ENCODE peak calls at places on chromosomes 7 and 10, in five cellular contexts. K, C, O, S and Y are unnamed samples.

GRCh38 chr10:126519188-126519587 is 130.9 kb upstream of the ADAM12 start:
- DNase-seq in K (no peak), C (no peak), O (no peak), S (no peak), Y (no peak)

GRCh38 chr7:31373337-31374289 is 33.1 kb upstream of the NEUROD6 start:
- DNase-seq in K (peak), C (peak), O (no peak), S (peak), Y (peak)

GRCh38 chr7:133512560-133512959 is 259.7 kb downstream of the EXOC4 start:
- DNase-seq in K (no peak), C (no peak), O (no peak), S (no peak), Y (no peak)

GRCh38 chr10:79390551-79391229 is 43.4 kb downstream of the PPIF start:
- DNase-seq in K (peak), C (no peak), O (no peak), S (no peak), Y (no peak)

GRCh38 chr7:80637453-80637852 is 989 bp upstream of the CD36 start:
- DNase-seq in K (no peak), C (no peak), O (no peak), S (no peak), Y (no peak)

GRCh38 chr7:83475403-83475802 is 173.5 kb downstream of the SEMA3E start:
- DNase-seq in K (no peak), C (peak), O (no peak), S (peak), Y (no peak)

GRCh38 chr7:132045481-132045980 is 489.1 kb upstream of the PODXL start:
- DNase-seq in K (no peak), C (no peak), O (no peak), S (no peak), Y (no peak)

GRCh38 chr7:90594791-90595317 is 1.3 kb upstream of the CDK14 start:
- DNase-seq in K (no peak), C (no peak), O (no peak), S (no peak), Y (peak)

GRCh38 chr7:127844707-127845331 is 186.4 kb downstream of the LRRC4 start:
- DNase-seq in K (peak), C (no peak), O (no peak), S (no peak), Y (no peak)

GRCh38 chr10:69632516-69633199 is 2.6 kb downstream of the FAM241B start:
- DNase-seq in K (no peak), C (no peak), O (no peak), S (no peak), Y (no peak)

GRCh38 chr10:100989088-100989487 is 1.7 kb downstream of the TWNK start:
- DNase-seq in K (no peak), C (no peak), O (no peak), S (no peak), Y (no peak)

GRCh38 chr7:73376671-73377412 is 48.9 kb downstream of the FKBP6 start:
- DNase-seq in K (no peak), C (no peak), O (no peak), S (no peak), Y (no peak)

GRCh38 chr10:10786334-10787090 is 231.2 kb upstream of the CELF2 start:
- DNase-seq in K (no peak), C (no peak), O (no peak), S (no peak), Y (no peak)

GRCh38 chr7:156947120-156947843 is 2.2 kb upstream of the NOM1 start:
- DNase-seq in K (no peak), C (no peak), O (no peak), S (peak), Y (no peak)

GRCh38 chr7:44964831-44965440 is 13.9 kb downstream of the MYO1G start:
- DNase-seq in K (no peak), C (no peak), O (no peak), S (no peak), Y (no peak)

GRCh38 chr10:124646483-124647352 is 97.5 kb downstream of the FAM53B start:
- DNase-seq in K (peak), C (no peak), O (no peak), S (peak), Y (no peak)

GRCh38 chr10:89217057-89217990 is 10.2 kb upstream of the CH25H start:
- DNase-seq in K (no peak), C (peak), O (peak), S (peak), Y (no peak)

GRCh38 chr7:8433477-8434289 is at the start of gene NXPH1:
- DNase-seq in K (peak), C (no peak), O (no peak), S (peak), Y (no peak)

GRCh38 chr10:59588791-59589190 is 120.9 kb downstream of the SLC16A9 start:
- DNase-seq in K (no peak), C (no peak), O (no peak), S (no peak), Y (no peak)

GRCh38 chr10:129025774-129026173 is 441.3 kb upstream of the MGMT start:
- DNase-seq in K (no peak), C (no peak), O (no peak), S (no peak), Y (no peak)

GRCh38 chr10:22805304-22805703 is 90.9 kb upstream of the PIP4K2A start:
- DNase-seq in K (no peak), C (no peak), O (no peak), S (peak), Y (no peak)

GRCh38 chr7:141409911-141410329 is 141.3 kb upstream of the AGK start:
- DNase-seq in K (no peak), C (no peak), O (no peak), S (no peak), Y (peak)

GRCh38 chr7:90520484-90520883 is 51.0 kb downstream of the PTTG1IP2 start:
- DNase-seq in K (no peak), C (peak), O (no peak), S (no peak), Y (no peak)

GRCh38 chr7:35024298-35024697 is 13.0 kb downstream of the DPY19L1 start:
- DNase-seq in K (no peak), C (no peak), O (no peak), S (no peak), Y (no peak)
- H3K9ac ChIP-seq in K (no peak), C (no peak), O (no peak), S (no peak), Y (no peak)

GRCh38 chr7:106452031-106452851 is 167.5 kb upstream of the NAMPT start:
- DNase-seq in K (no peak), C (no peak), O (no peak), S (no peak), Y (no peak)
- TF ChIP-seq YY1 in K (no peak), C (no peak), O (no peak), S (no peak), Y (no peak)

DNA sequence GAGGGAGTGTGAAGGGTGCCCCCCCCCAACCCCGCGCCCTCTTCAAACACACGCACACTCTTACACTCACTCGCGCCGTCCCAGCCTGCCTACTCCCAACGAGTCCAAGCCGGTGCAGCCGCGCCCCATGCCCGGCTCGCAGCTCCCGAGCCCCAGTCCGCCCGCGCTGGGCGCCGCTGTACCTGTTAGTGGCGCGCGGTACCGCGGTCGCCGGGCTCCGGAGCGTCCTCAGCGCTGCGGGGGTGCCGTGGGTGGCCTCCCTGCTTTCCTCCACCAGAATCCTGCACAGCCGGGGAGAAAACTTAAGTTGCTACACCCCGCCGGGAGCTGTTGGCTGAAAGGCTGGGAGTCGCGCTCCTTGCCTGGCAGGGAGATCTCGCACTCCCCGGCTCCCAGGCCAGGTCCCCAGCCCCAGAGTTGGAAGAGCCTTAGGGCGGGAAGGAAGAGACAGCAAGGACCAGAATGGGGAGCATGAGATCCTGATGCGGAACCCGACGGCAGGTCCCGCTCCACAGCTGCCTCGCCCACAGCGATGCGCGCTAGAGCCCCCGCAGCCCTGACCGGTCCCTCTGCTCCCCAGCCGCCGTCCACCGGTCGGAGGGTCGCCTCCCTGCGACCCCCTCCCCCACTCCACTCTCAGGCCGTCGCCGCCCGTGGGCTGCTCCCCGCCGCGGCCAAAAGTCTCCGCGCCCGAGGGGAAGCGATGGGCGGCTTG is 861 bp downstream of the ST8SIA6 start:
- DNase-seq in K (peak), C (no peak), O (no peak), S (no peak), Y (peak)
- H3K9ac ChIP-seq in K (peak), C (peak), O (no peak), S (no peak), Y (peak)

GRCh38 chr7:51455948-51456347 is 139.3 kb upstream of the COBL start:
- DNase-seq in K (no peak), C (no peak), O (no peak), S (no peak), Y (no peak)
- TF ChIP-seq YY1 in K (no peak), C (no peak), O (no peak), S (no peak), Y (no peak)

DNA sequence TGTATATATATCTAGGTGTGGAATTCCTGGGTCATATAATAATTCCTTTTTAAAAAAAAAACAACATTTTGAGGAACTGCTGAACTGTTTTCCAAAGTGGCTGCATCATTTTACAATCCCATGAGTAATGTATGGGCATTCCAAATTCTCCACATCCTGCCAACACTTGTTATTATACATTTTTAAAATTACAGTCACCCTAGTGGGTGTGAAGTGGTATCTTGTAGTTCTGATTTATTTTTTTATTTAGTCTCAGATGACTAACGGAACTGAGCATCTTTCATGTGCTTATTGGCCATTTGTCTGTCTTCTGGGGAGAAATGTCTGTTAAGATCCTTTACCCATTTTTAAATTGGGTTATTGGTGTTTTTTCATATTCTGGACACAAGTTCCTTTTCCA is 12.0 kb upstream of the KLHL7 start:
- DNase-seq in K (no peak), C (no peak), O (no peak), S (no peak), Y (no peak)
- H3K9ac ChIP-seq in K (no peak), C (no peak), O (no peak), S (no peak), Y (no peak)

GRCh38 chr10:130666215-130666614 is 530.0 kb downstream of the GLRX3 start:
- DNase-seq in K (no peak), C (no peak), O (no peak), S (no peak), Y (no peak)
- TF ChIP-seq YY1 in K (no peak), C (no peak), O (no peak), S (no peak), Y (no peak)

GRCh38 chr7:55130079-55130476 is 111.3 kb downstream of the EGFR start:
- DNase-seq in K (no peak), C (no peak), O (no peak), S (no peak), Y (no peak)
- H3K9ac ChIP-seq in K (no peak), C (peak), O (no peak), S (no peak), Y (no peak)

GRCh38 chr10:114151892-114152291 is 22.1 kb downstream of the CCDC186 start:
- DNase-seq in K (no peak), C (no peak), O (no peak), S (no peak), Y (no peak)

GRCh38 chr10:114151486-114151885 is 22.5 kb downstream of the CCDC186 start:
- DNase-seq in K (no peak), C (peak), O (no peak), S (peak), Y (no peak)
- TF ChIP-seq YY1 in K (no peak), C (peak), O (no peak), S (no peak), Y (no peak)

GRCh38 chr7:2821842-2822507 is 22.1 kb downstream of the GNA12 start:
- DNase-seq in K (no peak), C (no peak), O (no peak), S (no peak), Y (no peak)

GRCh38 chr7:2823124-2823523 is 21.0 kb downstream of the GNA12 start:
- DNase-seq in K (no peak), C (no peak), O (no peak), S (no peak), Y (no peak)

GRCh38 chr7:2819954-2820397 is 24.1 kb downstream of the GNA12 start:
- DNase-seq in K (no peak), C (no peak), O (no peak), S (no peak), Y (no peak)

GRCh38 chr7:2820508-2820934 is 23.6 kb downstream of the GNA12 start:
- DNase-seq in K (no peak), C (no peak), O (no peak), S (peak), Y (no peak)

DNA sequence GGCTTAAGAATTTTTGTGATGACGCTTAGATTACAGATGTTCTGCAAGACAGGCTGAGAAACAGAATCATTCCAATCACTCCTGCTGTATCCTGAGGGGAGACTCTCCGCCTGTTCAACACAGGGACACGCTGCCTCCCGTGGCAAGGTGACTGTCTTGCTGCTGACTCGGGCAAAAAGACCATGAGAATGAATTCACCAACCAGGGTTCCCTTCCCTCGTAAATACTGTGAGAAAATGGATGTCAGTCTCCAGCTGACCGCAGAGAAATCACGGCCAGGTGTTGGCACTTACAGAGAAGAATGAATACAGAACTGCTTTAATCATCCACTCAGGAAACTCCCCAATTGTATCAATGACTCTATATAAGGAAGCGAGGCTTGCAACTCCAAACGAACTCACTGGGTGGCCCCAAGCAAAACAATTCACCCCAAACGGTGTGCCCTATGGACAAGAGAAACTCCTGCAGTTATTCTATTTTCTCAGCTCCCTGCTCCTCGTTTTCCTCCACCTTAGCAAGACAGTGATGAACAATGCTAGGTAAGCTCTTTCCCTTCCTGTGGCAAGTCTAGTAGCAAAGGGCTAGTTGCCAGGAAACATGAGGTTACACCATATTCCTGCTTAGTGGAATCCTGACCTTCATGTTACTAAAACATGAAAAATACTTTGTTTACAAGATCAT is 22.8 kb downstream of the GNA12 start:
- DNase-seq in K (no peak), C (no peak), O (peak), S (no peak), Y (peak)
- H3K9ac ChIP-seq in K (no peak), C (no peak), O (no peak), S (peak), Y (no peak)

GRCh38 chr7:17320102-17320497 is 21.6 kb downstream of the AHR start:
- DNase-seq in K (no peak), C (no peak), O (no peak), S (no peak), Y (no peak)

GRCh38 chr7:17320642-17321041 is 22.2 kb downstream of the AHR start:
- DNase-seq in K (no peak), C (no peak), O (no peak), S (peak), Y (no peak)

GRCh38 chr7:17326378-17326777 is 27.9 kb downstream of the AHR start:
- DNase-seq in K (no peak), C (no peak), O (no peak), S (no peak), Y (no peak)

GRCh38 chr7:17319164-17320101 is 21.0 kb downstream of the AHR start:
- DNase-seq in K (no peak), C (no peak), O (no peak), S (no peak), Y (no peak)

DNA sequence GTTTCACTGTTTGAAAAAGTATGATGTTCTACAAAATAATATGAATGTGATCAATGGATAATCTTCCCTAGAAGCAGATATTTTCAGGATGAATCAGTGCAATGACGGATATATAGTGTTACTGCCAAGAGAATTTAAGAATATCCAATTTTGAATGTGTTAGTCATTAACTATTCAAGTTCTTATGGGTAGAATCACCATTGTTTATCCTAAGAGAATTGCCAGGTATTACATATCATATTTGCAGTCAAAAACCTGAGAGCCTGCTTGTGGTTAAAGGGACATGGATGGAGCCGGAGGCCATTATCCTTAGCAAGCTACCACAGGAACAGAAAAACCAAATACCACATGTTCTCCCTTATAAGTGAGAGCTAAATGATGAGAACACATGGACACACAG is 26.9 kb downstream of the AHR start:
- DNase-seq in K (no peak), C (no peak), O (no peak), S (no peak), Y (no peak)
- TF ChIP-seq YY1 in K (no peak), C (no peak), O (no peak), S (no peak), Y (no peak)